ENCODE peak calls at places on chromosomes 4 and X, in four cellular contexts. L, J, W and I are unnamed samples.
A peak's percentile ranks its signal among the peaks of the same experiment; 100 is the strongest.

GRCh38 chrX:18674417-18674787 is 2.5 kb upstream of the RS1 start:
- DNase-seq in L (no peak), J (no peak), W (no peak), I (no peak)

GRCh38 chr4:73735231-73735630 is 5.1 kb upstream of the CXCL8 start:
- DNase-seq in L (peak; percentile 79), J (peak; percentile 57), W (peak; percentile 86), I (peak; percentile 35)

GRCh38 chr4:508675-509373 is 9.8 kb downstream of the PIGG start:
- DNase-seq in L (no peak), J (no peak), W (no peak), I (no peak)

GRCh38 chr4:10075953-10076391 is 40.6 kb downstream of the WDR1 start:
- DNase-seq in L (no peak), J (no peak), W (no peak), I (no peak)

GRCh38 chr4:102535398-102536082 is 34.4 kb downstream of the NFKB1 start:
- DNase-seq in L (peak; percentile 75), J (peak; percentile 81), W (peak; percentile 60), I (peak; percentile 61)

GRCh38 chr4:91087743-91088142 is 960.5 kb downstream of the CCSER1 start:
- DNase-seq in L (no peak), J (no peak), W (no peak), I (no peak)

GRCh38 chr4:125719987-125720386 is 405.2 kb downstream of the FAT4 start:
- DNase-seq in L (peak; percentile 41), J (no peak), W (peak; percentile 85), I (no peak)

GRCh38 chrX:1491851-1492349 is 39.2 kb upstream of the ASMTL start:
- DNase-seq in L (no peak), J (no peak), W (peak; percentile 22), I (no peak)

GRCh38 chr4:54781771-54782170 is 124.0 kb downstream of the KIT start:
- DNase-seq in L (no peak), J (no peak), W (no peak), I (no peak)

GRCh38 chrX:51456246-51456645 is 40.1 kb downstream of the NUDT11 start:
- DNase-seq in L (no peak), J (no peak), W (no peak), I (no peak)

GRCh38 chrX:68711845-68712244 is 64.4 kb downstream of the STARD8 start:
- DNase-seq in L (no peak), J (no peak), W (no peak), I (no peak)

GRCh38 chr4:184769285-184769825 is 35.5 kb upstream of the CENPU start:
- DNase-seq in L (no peak), J (no peak), W (no peak), I (no peak)

GRCh38 chr4:149140841-149141240 is 674.8 kb downstream of the IQCM start:
- DNase-seq in L (peak; percentile 22), J (no peak), W (peak; percentile 4), I (no peak)

GRCh38 chr4:145736241-145736831 is 56.4 kb downstream of the C4orf51 start:
- DNase-seq in L (no peak), J (peak; percentile 54), W (peak; percentile 47), I (no peak)

GRCh38 chrX:151763711-151764110 is 29.2 kb downstream of the CNGA2 start:
- DNase-seq in L (no peak), J (no peak), W (no peak), I (no peak)

GRCh38 chr4:178462710-178463109 is 1020.5 kb upstream of the AGA start:
- DNase-seq in L (no peak), J (no peak), W (peak; percentile 8), I (no peak)

GRCh38 chr4:185276036-185276435 is 66.6 kb downstream of the SNX25 start:
- DNase-seq in L (peak; percentile 64), J (peak; percentile 60), W (peak; percentile 58), I (peak; percentile 28)

GRCh38 chrX:85544609-85545008 is 165.1 kb upstream of the POF1B start:
- DNase-seq in L (no peak), J (no peak), W (peak; percentile 37), I (no peak)

GRCh38 chrX:149527705-149528104 is 13.1 kb upstream of the EOLA1 start:
- DNase-seq in L (peak; percentile 28), J (no peak), W (peak; percentile 54), I (no peak)

GRCh38 chrX:1483843-1484637 is 31.3 kb upstream of the ASMTL start:
- DNase-seq in L (no peak), J (no peak), W (no peak), I (no peak)

GRCh38 chrX:104913348-104913747 is 307.1 kb downstream of the TEX13A start:
- DNase-seq in L (no peak), J (peak; percentile 5), W (peak; percentile 49), I (no peak)

GRCh38 chr4:1643971-1644735 is 40.0 kb downstream of the FAM53A start:
- DNase-seq in L (no peak), J (no peak), W (no peak), I (no peak)

GRCh38 chr4:85427123-85427522 is 47.8 kb upstream of the ARHGAP24 start:
- DNase-seq in L (no peak), J (no peak), W (no peak), I (no peak)

GRCh38 chr4:154984616-154985015 is 203.5 kb downstream of the RBM46 start:
- DNase-seq in L (no peak), J (no peak), W (no peak), I (no peak)

GRCh38 chrX:47422444-47422843 is 52.1 kb downstream of the ZNF157 start:
- DNase-seq in L (no peak), J (no peak), W (no peak), I (no peak)

GRCh38 chrX:47420264-47420663 is 49.9 kb downstream of the ZNF157 start:
- DNase-seq in L (no peak), J (no peak), W (no peak), I (no peak)

GRCh38 chrX:47420967-47421366 is 50.6 kb downstream of the ZNF157 start:
- DNase-seq in L (no peak), J (no peak), W (no peak), I (no peak)
- H3K4me3 ChIP-seq in L (no peak overlapping the region), J (no peak overlapping the region), W (no peak overlapping the region), I (no peak overlapping the region)

GRCh38 chr4:111126340-111126739 is 503.5 kb upstream of the PITX2 start:
- DNase-seq in L (no peak), J (no peak), W (no peak), I (no peak)

GRCh38 chr4:111128327-111128726 is 505.4 kb upstream of the PITX2 start:
- DNase-seq in L (peak; percentile 5), J (no peak), W (no peak), I (no peak)

GRCh38 chr4:111127842-111128241 is 505.0 kb upstream of the PITX2 start:
- DNase-seq in L (no peak), J (no peak), W (no peak), I (no peak)
- H3K4me2 ChIP-seq in L (no peak overlapping the region), J (no peak overlapping the region), W (no peak overlapping the region), I (no peak overlapping the region)

GRCh38 chrX:153411255-153411987 is at the start of gene ZFP92:
- DNase-seq in L (no peak), J (no peak), W (no peak), I (no peak)
- H3K4me3 ChIP-seq in L (peak within 1 kb of the TSS; percentile 34), J (peak within 1 kb of the TSS; percentile 28), W (no peak within 1 kb of the TSS), I (peak within 1 kb of the TSS; percentile 37)

GRCh38 chr4:52507774-52508173 is 151.3 kb downstream of the USP46 start:
- DNase-seq in L (no peak), J (no peak), W (no peak), I (no peak)

GRCh38 chr4:52511825-52512224 is 147.3 kb downstream of the USP46 start:
- DNase-seq in L (no peak), J (no peak), W (no peak), I (no peak)

GRCh38 chr4:52512291-52512690 is 146.8 kb downstream of the USP46 start:
- DNase-seq in L (no peak), J (no peak), W (no peak), I (no peak)

GRCh38 chr4:52510939-52511583 is 148.0 kb downstream of the USP46 start:
- DNase-seq in L (no peak), J (no peak), W (no peak), I (no peak)
- H3K4me2 ChIP-seq in L (no peak overlapping the region), J (no peak overlapping the region), W (no peak overlapping the region), I (no peak overlapping the region)

GRCh38 chr4:76990288-76991080 is 40.9 kb downstream of the SEPTIN11 start:
- DNase-seq in L (peak; percentile 96), J (peak; percentile 99), W (no peak), I (peak; percentile 60)
- H3K4me3 ChIP-seq in L (no peak overlapping the region), J (no peak overlapping the region), W (no peak overlapping the region), I (no peak overlapping the region)

GRCh38 chr4:158016511-158016910 is 156.3 kb downstream of the GASK1B start:
- DNase-seq in L (peak; percentile 56), J (peak; percentile 69), W (no peak), I (peak; percentile 65)

GRCh38 chr4:158018831-158019230 is 154.0 kb downstream of the GASK1B start:
- DNase-seq in L (no peak), J (no peak), W (no peak), I (no peak)

GRCh38 chr4:158013858-158014257 is 159.0 kb downstream of the GASK1B start:
- DNase-seq in L (peak; percentile 85), J (peak; percentile 88), W (peak; percentile 20), I (peak; percentile 54)

GRCh38 chr4:158018090-158018808 is 154.6 kb downstream of the GASK1B start:
- DNase-seq in L (no peak), J (peak; percentile 85), W (no peak), I (no peak)

GRCh38 chr4:158015241-158015640 is 157.6 kb downstream of the GASK1B start:
- DNase-seq in L (peak; percentile 60), J (peak; percentile 77), W (peak; percentile 60), I (peak; percentile 61)
- H3K4me2 ChIP-seq in L (no peak overlapping the region), J (peak overlapping the region; percentile 73), W (peak overlapping the region; percentile 65), I (peak overlapping the region; percentile 25)

GRCh38 chr4:3237266-3237665 is 11.7 kb upstream of the MSANTD1 start:
- DNase-seq in L (no peak), J (no peak), W (no peak), I (no peak)

GRCh38 chr4:3237711-3238560 is 11.0 kb upstream of the MSANTD1 start:
- DNase-seq in L (no peak), J (no peak), W (no peak), I (no peak)

GRCh38 chr4:3239342-3239741 is 9.6 kb upstream of the MSANTD1 start:
- DNase-seq in L (no peak), J (no peak), W (no peak), I (no peak)

GRCh38 chr4:3239998-3240920 is 8.7 kb upstream of the MSANTD1 start:
- DNase-seq in L (no peak), J (no peak), W (no peak), I (no peak)

GRCh38 chr4:3238721-3239120 is 10.2 kb upstream of the MSANTD1 start:
- DNase-seq in L (no peak), J (no peak), W (no peak), I (no peak)
- H3K4me3 ChIP-seq in L (no peak overlapping the region), J (no peak overlapping the region), W (no peak overlapping the region), I (no peak overlapping the region)